ENCODE peak calls at places on chromosomes 6 and 20, in nine cellular contexts. One of them, this sample, is unnamed. For H3K4me1, the result is how much of the 10 kb centered on the place peaks cover.

GRCh38 chr6:4510317-4510716 is 265.9 kb upstream of the CDYL start:
- DNase-seq in HepG2: no peak
- DNase-seq in GM12878: no peak
- DNase-seq in upper lobe of right lung: no peak
- DNase-seq in HCT116: no peak
- DNase-seq in mammary epithelial cell: no peak
- DNase-seq in right cardiac atrium: no peak
- DNase-seq in cardiac muscle cell: no peak
- DNase-seq in stomach: no peak
- DNase-seq in this sample: peak

GRCh38 chr20:51211191-51211590 is 188.3 kb upstream of the KCNG1 start:
- DNase-seq in HepG2: no peak
- DNase-seq in GM12878: no peak
- DNase-seq in upper lobe of right lung: no peak
- DNase-seq in HCT116: no peak
- DNase-seq in mammary epithelial cell: peak
- DNase-seq in right cardiac atrium: no peak
- DNase-seq in cardiac muscle cell: no peak
- DNase-seq in stomach: no peak
- DNase-seq in this sample: no peak

GRCh38 chr20:14919473-14920157 is 582.2 kb upstream of the FLRT3 start:
- DNase-seq in HepG2: no peak
- DNase-seq in GM12878: no peak
- DNase-seq in upper lobe of right lung: peak
- DNase-seq in HCT116: peak
- DNase-seq in mammary epithelial cell: peak
- DNase-seq in right cardiac atrium: no peak
- DNase-seq in cardiac muscle cell: no peak
- DNase-seq in stomach: peak
- DNase-seq in this sample: no peak

GRCh38 chr6:16168858-16169257 is 40.0 kb downstream of the MYLIP start:
- DNase-seq in HepG2: peak
- DNase-seq in GM12878: peak
- DNase-seq in upper lobe of right lung: no peak
- DNase-seq in HCT116: peak
- DNase-seq in mammary epithelial cell: no peak
- DNase-seq in right cardiac atrium: no peak
- DNase-seq in cardiac muscle cell: peak
- DNase-seq in stomach: no peak
- DNase-seq in this sample: no peak

GRCh38 chr6:63579937-63580703 is 7.8 kb downstream of the LOC128125822 start:
- DNase-seq in HepG2: no peak
- DNase-seq in GM12878: no peak
- DNase-seq in upper lobe of right lung: no peak
- DNase-seq in HCT116: no peak
- DNase-seq in mammary epithelial cell: no peak
- DNase-seq in right cardiac atrium: no peak
- DNase-seq in cardiac muscle cell: no peak
- DNase-seq in stomach: no peak
- DNase-seq in this sample: no peak

GRCh38 chr6:134229520-134229919 is 88.4 kb downstream of the SGK1 start:
- DNase-seq in HepG2: no peak
- DNase-seq in GM12878: no peak
- DNase-seq in upper lobe of right lung: no peak
- DNase-seq in HCT116: no peak
- DNase-seq in mammary epithelial cell: no peak
- DNase-seq in right cardiac atrium: no peak
- DNase-seq in cardiac muscle cell: no peak
- DNase-seq in stomach: no peak
- DNase-seq in this sample: no peak

GRCh38 chr6:99563056-99563723 is 5.3 kb downstream of the CCNC start:
- DNase-seq in HepG2: no peak
- DNase-seq in GM12878: no peak
- DNase-seq in upper lobe of right lung: no peak
- DNase-seq in HCT116: no peak
- DNase-seq in mammary epithelial cell: peak
- DNase-seq in right cardiac atrium: no peak
- DNase-seq in cardiac muscle cell: no peak
- DNase-seq in stomach: no peak
- DNase-seq in this sample: no peak

GRCh38 chr20:41423026-41423425 is 56.4 kb upstream of the EMILIN3 start:
- DNase-seq in HepG2: no peak
- DNase-seq in GM12878: no peak
- DNase-seq in upper lobe of right lung: no peak
- DNase-seq in HCT116: no peak
- DNase-seq in mammary epithelial cell: no peak
- DNase-seq in right cardiac atrium: no peak
- DNase-seq in cardiac muscle cell: peak
- DNase-seq in stomach: no peak
- DNase-seq in this sample: no peak

GRCh38 chr6:134517145-134517658 is 199.3 kb upstream of the SGK1 start:
- DNase-seq in HepG2: peak
- DNase-seq in GM12878: no peak
- DNase-seq in upper lobe of right lung: peak
- DNase-seq in HCT116: no peak
- DNase-seq in mammary epithelial cell: peak
- DNase-seq in right cardiac atrium: peak
- DNase-seq in cardiac muscle cell: peak
- DNase-seq in stomach: peak
- DNase-seq in this sample: no peak

GRCh38 chr6:130453230-130453629 is 87.4 kb downstream of the TMEM200A start:
- DNase-seq in HepG2: no peak
- DNase-seq in GM12878: no peak
- DNase-seq in upper lobe of right lung: no peak
- DNase-seq in HCT116: no peak
- DNase-seq in mammary epithelial cell: peak
- DNase-seq in right cardiac atrium: no peak
- DNase-seq in cardiac muscle cell: peak
- DNase-seq in stomach: no peak
- DNase-seq in this sample: no peak

GRCh38 chr6:135546680-135547418 is 49.3 kb upstream of the AHI1 start:
- DNase-seq in HepG2: no peak
- DNase-seq in GM12878: no peak
- DNase-seq in upper lobe of right lung: no peak
- DNase-seq in HCT116: no peak
- DNase-seq in mammary epithelial cell: no peak
- DNase-seq in right cardiac atrium: peak
- DNase-seq in cardiac muscle cell: no peak
- DNase-seq in stomach: no peak
- DNase-seq in this sample: no peak

GRCh38 chr6:15487262-15487661 is 175.6 kb downstream of the DTNBP1 start:
- DNase-seq in HepG2: no peak
- DNase-seq in GM12878: no peak
- DNase-seq in upper lobe of right lung: no peak
- DNase-seq in HCT116: no peak
- DNase-seq in mammary epithelial cell: no peak
- DNase-seq in right cardiac atrium: no peak
- DNase-seq in cardiac muscle cell: no peak
- DNase-seq in stomach: no peak
- DNase-seq in this sample: no peak

GRCh38 chr6:33375143-33375649 is 16.4 kb upstream of the KIFC1 start:
- DNase-seq in HepG2: no peak
- DNase-seq in GM12878: no peak
- DNase-seq in upper lobe of right lung: peak
- DNase-seq in HCT116: no peak
- DNase-seq in mammary epithelial cell: peak
- DNase-seq in right cardiac atrium: peak
- DNase-seq in cardiac muscle cell: peak
- DNase-seq in stomach: peak
- DNase-seq in this sample: peak

GRCh38 chr6:44004625-44005506 is 122.4 kb downstream of the MRPL14 start:
- DNase-seq in HepG2: no peak
- DNase-seq in GM12878: no peak
- DNase-seq in upper lobe of right lung: peak
- DNase-seq in HCT116: no peak
- DNase-seq in mammary epithelial cell: no peak
- DNase-seq in right cardiac atrium: peak
- DNase-seq in cardiac muscle cell: no peak
- DNase-seq in stomach: no peak
- DNase-seq in this sample: peak

GRCh38 chr6:3370361-3371221 is 86.3 kb downstream of the SLC22A23 start:
- DNase-seq in HepG2: peak
- DNase-seq in GM12878: no peak
- DNase-seq in upper lobe of right lung: no peak
- DNase-seq in HCT116: no peak
- DNase-seq in mammary epithelial cell: no peak
- DNase-seq in right cardiac atrium: no peak
- DNase-seq in cardiac muscle cell: no peak
- DNase-seq in stomach: no peak
- DNase-seq in this sample: no peak

DNA sequence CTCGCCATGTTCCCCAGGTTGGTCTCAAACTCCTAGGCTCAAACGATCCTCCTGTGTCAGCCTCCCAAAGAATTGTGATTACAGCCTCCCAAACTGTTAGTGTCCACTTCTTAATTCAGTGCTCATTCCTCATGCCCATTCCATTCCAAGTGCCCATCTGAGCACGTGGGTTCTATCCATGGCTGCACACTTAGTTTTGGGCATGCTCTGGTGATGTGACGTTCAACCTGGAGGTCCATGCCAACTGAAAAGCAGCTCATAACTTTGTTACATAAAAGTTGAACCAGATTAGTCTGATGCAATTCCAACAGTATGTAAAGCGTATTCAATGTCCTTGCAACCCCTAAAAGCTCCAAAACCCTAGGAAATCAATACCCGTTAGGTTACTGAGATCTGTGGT is 11.5 kb downstream of the SNX9 start:
- DNase-seq in HepG2: no peak
- DNase-seq in GM12878: no peak
- DNase-seq in upper lobe of right lung: no peak
- DNase-seq in HCT116: no peak
- DNase-seq in mammary epithelial cell: no peak
- DNase-seq in right cardiac atrium: no peak
- DNase-seq in cardiac muscle cell: no peak
- DNase-seq in stomach: no peak
- DNase-seq in this sample: no peak
- H3K4me1 ChIP-seq in HepG2: under half
- H3K4me1 ChIP-seq in GM12878: under half
- H3K4me1 ChIP-seq in upper lobe of right lung: under half
- H3K4me1 ChIP-seq in HCT116: half or more
- H3K4me1 ChIP-seq in mammary epithelial cell: half or more
- H3K4me1 ChIP-seq in right cardiac atrium: under half
- H3K4me1 ChIP-seq in cardiac muscle cell: under half
- H3K4me1 ChIP-seq in stomach: under half
- H3K4me1 ChIP-seq in this sample: under half

GRCh38 chr20:12201289-12201991 is 283.7 kb downstream of the BTBD3 start:
- DNase-seq in HepG2: no peak
- DNase-seq in GM12878: no peak
- DNase-seq in upper lobe of right lung: no peak
- DNase-seq in HCT116: no peak
- DNase-seq in mammary epithelial cell: peak
- DNase-seq in right cardiac atrium: no peak
- DNase-seq in cardiac muscle cell: peak
- DNase-seq in stomach: no peak
- DNase-seq in this sample: no peak
- H3K4me3 ChIP-seq in HepG2: no peak
- H3K4me3 ChIP-seq in GM12878: no peak
- H3K4me3 ChIP-seq in upper lobe of right lung: no peak
- H3K4me3 ChIP-seq in HCT116: no peak
- H3K4me3 ChIP-seq in mammary epithelial cell: no peak
- H3K4me3 ChIP-seq in right cardiac atrium: no peak
- H3K4me3 ChIP-seq in cardiac muscle cell: no peak
- H3K4me3 ChIP-seq in stomach: no peak
- H3K4me3 ChIP-seq in this sample: no peak

DNA sequence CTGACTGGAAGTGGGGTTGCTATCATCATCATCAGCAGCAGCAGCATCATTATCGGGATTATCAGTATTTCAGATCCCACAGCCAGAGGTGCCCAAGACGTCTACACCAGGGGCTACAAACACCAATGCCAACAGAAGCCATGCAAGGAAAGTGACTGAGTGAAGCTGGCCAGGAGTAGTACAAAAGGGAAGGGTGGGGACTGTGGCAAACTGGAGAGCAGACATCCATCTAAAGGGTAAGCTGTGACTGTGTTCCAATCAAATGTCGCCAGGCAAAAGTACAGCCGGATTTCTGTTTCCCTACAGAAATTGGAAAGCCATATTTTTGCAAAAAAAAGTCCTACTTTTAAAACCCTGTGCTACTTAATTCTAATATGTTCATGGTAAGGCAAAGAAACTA is 50.0 kb downstream of the PREX1 start:
- DNase-seq in HepG2: no peak
- DNase-seq in GM12878: no peak
- DNase-seq in upper lobe of right lung: no peak
- DNase-seq in HCT116: no peak
- DNase-seq in mammary epithelial cell: no peak
- DNase-seq in right cardiac atrium: no peak
- DNase-seq in cardiac muscle cell: no peak
- DNase-seq in stomach: no peak
- DNase-seq in this sample: no peak
- H3K4me1 ChIP-seq in HepG2: under half
- H3K4me1 ChIP-seq in GM12878: under half
- H3K4me1 ChIP-seq in upper lobe of right lung: under half
- H3K4me1 ChIP-seq in HCT116: under half
- H3K4me1 ChIP-seq in mammary epithelial cell: under half
- H3K4me1 ChIP-seq in right cardiac atrium: under half
- H3K4me1 ChIP-seq in cardiac muscle cell: under half
- H3K4me1 ChIP-seq in stomach: under half
- H3K4me1 ChIP-seq in this sample: under half

GRCh38 chr20:63652192-63652980 is 838 bp downstream of the STMN3 start:
- DNase-seq in HepG2: peak
- DNase-seq in GM12878: no peak
- DNase-seq in upper lobe of right lung: no peak
- DNase-seq in HCT116: no peak
- DNase-seq in mammary epithelial cell: no peak
- DNase-seq in right cardiac atrium: peak
- DNase-seq in cardiac muscle cell: peak
- DNase-seq in stomach: no peak
- DNase-seq in this sample: peak
- H3K4me3 ChIP-seq in HepG2: peak
- H3K4me3 ChIP-seq in GM12878: no peak
- H3K4me3 ChIP-seq in upper lobe of right lung: peak
- H3K4me3 ChIP-seq in HCT116: peak
- H3K4me3 ChIP-seq in mammary epithelial cell: peak
- H3K4me3 ChIP-seq in right cardiac atrium: peak
- H3K4me3 ChIP-seq in cardiac muscle cell: peak
- H3K4me3 ChIP-seq in stomach: peak
- H3K4me3 ChIP-seq in this sample: peak

GRCh38 chr6:128882560-128882959 is 378 bp upstream of the LAMA2 start:
- DNase-seq in HepG2: no peak
- DNase-seq in GM12878: no peak
- DNase-seq in upper lobe of right lung: no peak
- DNase-seq in HCT116: no peak
- DNase-seq in mammary epithelial cell: no peak
- DNase-seq in right cardiac atrium: no peak
- DNase-seq in cardiac muscle cell: no peak
- DNase-seq in stomach: no peak
- DNase-seq in this sample: peak
- H3K4me1 ChIP-seq in HepG2: under half
- H3K4me1 ChIP-seq in GM12878: under half
- H3K4me1 ChIP-seq in upper lobe of right lung: under half
- H3K4me1 ChIP-seq in HCT116: under half
- H3K4me1 ChIP-seq in mammary epithelial cell: under half
- H3K4me1 ChIP-seq in right cardiac atrium: under half
- H3K4me1 ChIP-seq in cardiac muscle cell: under half
- H3K4me1 ChIP-seq in stomach: under half
- H3K4me1 ChIP-seq in this sample: under half

DNA sequence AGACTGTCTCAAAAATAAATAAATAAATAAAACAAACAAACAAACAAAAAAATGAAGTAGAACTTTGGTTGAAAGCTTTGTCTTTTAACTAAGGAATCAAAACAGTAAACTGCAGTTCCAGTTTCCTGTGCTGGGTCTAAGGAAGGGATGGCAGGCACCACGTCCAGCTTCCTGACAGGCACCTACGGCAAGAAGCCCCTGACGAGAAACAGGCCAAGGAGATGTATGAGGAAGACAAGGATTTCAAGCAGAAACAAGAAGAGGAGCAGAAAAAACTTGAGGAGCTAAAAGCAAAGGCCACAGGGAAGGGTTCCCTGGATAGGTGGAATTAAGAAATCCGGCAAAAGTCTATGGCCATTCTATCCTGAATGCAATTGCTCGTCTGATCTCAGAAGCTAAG is 8.8 kb downstream of the SNX3 start:
- DNase-seq in HepG2: no peak
- DNase-seq in GM12878: no peak
- DNase-seq in upper lobe of right lung: no peak
- DNase-seq in HCT116: no peak
- DNase-seq in mammary epithelial cell: no peak
- DNase-seq in right cardiac atrium: no peak
- DNase-seq in cardiac muscle cell: no peak
- DNase-seq in stomach: no peak
- DNase-seq in this sample: no peak
- H3K4me3 ChIP-seq in HepG2: no peak
- H3K4me3 ChIP-seq in GM12878: no peak
- H3K4me3 ChIP-seq in upper lobe of right lung: no peak
- H3K4me3 ChIP-seq in HCT116: no peak
- H3K4me3 ChIP-seq in mammary epithelial cell: no peak
- H3K4me3 ChIP-seq in right cardiac atrium: no peak
- H3K4me3 ChIP-seq in cardiac muscle cell: no peak
- H3K4me3 ChIP-seq in stomach: no peak
- H3K4me3 ChIP-seq in this sample: no peak